ENCODE peak calls at places on chromosomes 11 and 22, in nine cellular contexts. One of them, this sample, is unnamed.

GRCh38 chr11:8867035-8867434 is 44.0 kb upstream of the AKIP1 start:
- DNase-seq in T follicular helper cell: no peak
- DNase-seq in GM20000: no peak
- DNase-seq in HEK293T: no peak
- DNase-seq in activated T-cell treated with anti-CD3 and anti-CD28 coated beads, Interleukin-2, amount 50 U/mL, for 72 hours: no peak
- DNase-seq in stimulated activated CD8-positive, alpha-beta memory T cell treated with anti-CD3 and anti-CD28 coated beads, Interleukin-7, amount 100 ng/mL, for 1 hour: no peak
- DNase-seq in OCI-M1: no peak
- DNase-seq in GM04504: no peak
- DNase-seq in spleen: no peak
- DNase-seq in this sample: no peak

GRCh38 chr11:63610604-63611394 is 3.4 kb downstream of the PLAAT3 start:
- DNase-seq in T follicular helper cell: no peak
- DNase-seq in GM20000: no peak
- DNase-seq in HEK293T: no peak
- DNase-seq in activated T-cell treated with anti-CD3 and anti-CD28 coated beads, Interleukin-2, amount 50 U/mL, for 72 hours: no peak
- DNase-seq in stimulated activated CD8-positive, alpha-beta memory T cell treated with anti-CD3 and anti-CD28 coated beads, Interleukin-7, amount 100 ng/mL, for 1 hour: no peak
- DNase-seq in OCI-M1: no peak
- DNase-seq in GM04504: no peak
- DNase-seq in spleen: no peak
- DNase-seq in this sample: no peak

GRCh38 chr22:30104501-30105156 is 24.4 kb downstream of the HORMAD2 start:
- DNase-seq in T follicular helper cell: no peak
- DNase-seq in GM20000: no peak
- DNase-seq in HEK293T: no peak
- DNase-seq in activated T-cell treated with anti-CD3 and anti-CD28 coated beads, Interleukin-2, amount 50 U/mL, for 72 hours: no peak
- DNase-seq in stimulated activated CD8-positive, alpha-beta memory T cell treated with anti-CD3 and anti-CD28 coated beads, Interleukin-7, amount 100 ng/mL, for 1 hour: no peak
- DNase-seq in OCI-M1: no peak
- DNase-seq in GM04504: no peak
- DNase-seq in spleen: no peak
- DNase-seq in this sample: no peak

GRCh38 chr22:37982938-37983859 is 1.2 kb downstream of the SOX10 start:
- DNase-seq in T follicular helper cell: no peak
- DNase-seq in GM20000: no peak
- DNase-seq in HEK293T: no peak
- DNase-seq in activated T-cell treated with anti-CD3 and anti-CD28 coated beads, Interleukin-2, amount 50 U/mL, for 72 hours: no peak
- DNase-seq in stimulated activated CD8-positive, alpha-beta memory T cell treated with anti-CD3 and anti-CD28 coated beads, Interleukin-7, amount 100 ng/mL, for 1 hour: no peak
- DNase-seq in OCI-M1: no peak
- DNase-seq in GM04504: no peak
- DNase-seq in spleen: no peak
- DNase-seq in this sample: no peak

GRCh38 chr11:69157156-69157821 is 1.6 kb downstream of the SMIM38 start:
- DNase-seq in T follicular helper cell: no peak
- DNase-seq in GM20000: peak; percentile 78
- DNase-seq in HEK293T: no peak
- DNase-seq in activated T-cell treated with anti-CD3 and anti-CD28 coated beads, Interleukin-2, amount 50 U/mL, for 72 hours: no peak
- DNase-seq in stimulated activated CD8-positive, alpha-beta memory T cell treated with anti-CD3 and anti-CD28 coated beads, Interleukin-7, amount 100 ng/mL, for 1 hour: no peak
- DNase-seq in OCI-M1: no peak
- DNase-seq in GM04504: no peak
- DNase-seq in spleen: peak; percentile 66
- DNase-seq in this sample: no peak

GRCh38 chr11:105137286-105137685 is 2.3 kb downstream of the CARD18 start:
- DNase-seq in T follicular helper cell: no peak
- DNase-seq in GM20000: no peak
- DNase-seq in HEK293T: no peak
- DNase-seq in activated T-cell treated with anti-CD3 and anti-CD28 coated beads, Interleukin-2, amount 50 U/mL, for 72 hours: no peak
- DNase-seq in stimulated activated CD8-positive, alpha-beta memory T cell treated with anti-CD3 and anti-CD28 coated beads, Interleukin-7, amount 100 ng/mL, for 1 hour: no peak
- DNase-seq in OCI-M1: no peak
- DNase-seq in GM04504: no peak
- DNase-seq in spleen: no peak
- DNase-seq in this sample: no peak

GRCh38 chr11:47242596-47243192 is 5.9 kb downstream of the ACP2 start:
- DNase-seq in T follicular helper cell: no peak
- DNase-seq in GM20000: no peak
- DNase-seq in HEK293T: no peak
- DNase-seq in activated T-cell treated with anti-CD3 and anti-CD28 coated beads, Interleukin-2, amount 50 U/mL, for 72 hours: no peak
- DNase-seq in stimulated activated CD8-positive, alpha-beta memory T cell treated with anti-CD3 and anti-CD28 coated beads, Interleukin-7, amount 100 ng/mL, for 1 hour: no peak
- DNase-seq in OCI-M1: no peak
- DNase-seq in GM04504: no peak
- DNase-seq in spleen: peak; percentile 76
- DNase-seq in this sample: no peak

GRCh38 chr11:70631624-70632047 is 233.3 kb downstream of the CTTN start:
- DNase-seq in T follicular helper cell: no peak
- DNase-seq in GM20000: no peak
- DNase-seq in HEK293T: no peak
- DNase-seq in activated T-cell treated with anti-CD3 and anti-CD28 coated beads, Interleukin-2, amount 50 U/mL, for 72 hours: no peak
- DNase-seq in stimulated activated CD8-positive, alpha-beta memory T cell treated with anti-CD3 and anti-CD28 coated beads, Interleukin-7, amount 100 ng/mL, for 1 hour: no peak
- DNase-seq in OCI-M1: no peak
- DNase-seq in GM04504: no peak
- DNase-seq in spleen: no peak
- DNase-seq in this sample: no peak

GRCh38 chr22:48331691-48332220 is 1495.9 kb downstream of the BRD1 start:
- DNase-seq in T follicular helper cell: no peak
- DNase-seq in GM20000: no peak
- DNase-seq in HEK293T: no peak
- DNase-seq in activated T-cell treated with anti-CD3 and anti-CD28 coated beads, Interleukin-2, amount 50 U/mL, for 72 hours: no peak
- DNase-seq in stimulated activated CD8-positive, alpha-beta memory T cell treated with anti-CD3 and anti-CD28 coated beads, Interleukin-7, amount 100 ng/mL, for 1 hour: no peak
- DNase-seq in OCI-M1: no peak
- DNase-seq in GM04504: no peak
- DNase-seq in spleen: no peak
- DNase-seq in this sample: no peak

GRCh38 chr22:29105468-29105867 is 32.6 kb downstream of the KREMEN1 start:
- DNase-seq in T follicular helper cell: no peak
- DNase-seq in GM20000: no peak
- DNase-seq in HEK293T: no peak
- DNase-seq in activated T-cell treated with anti-CD3 and anti-CD28 coated beads, Interleukin-2, amount 50 U/mL, for 72 hours: no peak
- DNase-seq in stimulated activated CD8-positive, alpha-beta memory T cell treated with anti-CD3 and anti-CD28 coated beads, Interleukin-7, amount 100 ng/mL, for 1 hour: no peak
- DNase-seq in OCI-M1: no peak
- DNase-seq in GM04504: no peak
- DNase-seq in spleen: no peak
- DNase-seq in this sample: no peak

GRCh38 chr11:126585388-126586302 is 230.2 kb downstream of the ST3GAL4 start:
- DNase-seq in T follicular helper cell: no peak
- DNase-seq in GM20000: no peak
- DNase-seq in HEK293T: peak; percentile 60
- DNase-seq in activated T-cell treated with anti-CD3 and anti-CD28 coated beads, Interleukin-2, amount 50 U/mL, for 72 hours: no peak
- DNase-seq in stimulated activated CD8-positive, alpha-beta memory T cell treated with anti-CD3 and anti-CD28 coated beads, Interleukin-7, amount 100 ng/mL, for 1 hour: no peak
- DNase-seq in OCI-M1: peak; percentile 32
- DNase-seq in GM04504: peak; percentile 84
- DNase-seq in spleen: peak; percentile 68
- DNase-seq in this sample: no peak

GRCh38 chr11:78809931-78810481 is 235.3 kb upstream of the NARS2 start:
- DNase-seq in T follicular helper cell: no peak
- DNase-seq in GM20000: no peak
- DNase-seq in HEK293T: no peak
- DNase-seq in activated T-cell treated with anti-CD3 and anti-CD28 coated beads, Interleukin-2, amount 50 U/mL, for 72 hours: no peak
- DNase-seq in stimulated activated CD8-positive, alpha-beta memory T cell treated with anti-CD3 and anti-CD28 coated beads, Interleukin-7, amount 100 ng/mL, for 1 hour: no peak
- DNase-seq in OCI-M1: no peak
- DNase-seq in GM04504: no peak
- DNase-seq in spleen: no peak
- DNase-seq in this sample: no peak

GRCh38 chr11:75160328-75160757 is 9.4 kb downstream of the SLCO2B1 start:
- DNase-seq in T follicular helper cell: no peak
- DNase-seq in GM20000: no peak
- DNase-seq in HEK293T: no peak
- DNase-seq in activated T-cell treated with anti-CD3 and anti-CD28 coated beads, Interleukin-2, amount 50 U/mL, for 72 hours: no peak
- DNase-seq in stimulated activated CD8-positive, alpha-beta memory T cell treated with anti-CD3 and anti-CD28 coated beads, Interleukin-7, amount 100 ng/mL, for 1 hour: no peak
- DNase-seq in OCI-M1: peak; percentile 48
- DNase-seq in GM04504: no peak
- DNase-seq in spleen: no peak
- DNase-seq in this sample: no peak

GRCh38 chr11:127931811-127932210 is 655.5 kb downstream of the ETS1 start:
- DNase-seq in T follicular helper cell: no peak
- DNase-seq in GM20000: no peak
- DNase-seq in HEK293T: no peak
- DNase-seq in activated T-cell treated with anti-CD3 and anti-CD28 coated beads, Interleukin-2, amount 50 U/mL, for 72 hours: no peak
- DNase-seq in stimulated activated CD8-positive, alpha-beta memory T cell treated with anti-CD3 and anti-CD28 coated beads, Interleukin-7, amount 100 ng/mL, for 1 hour: no peak
- DNase-seq in OCI-M1: no peak
- DNase-seq in GM04504: no peak
- DNase-seq in spleen: no peak
- DNase-seq in this sample: no peak

GRCh38 chr11:76237914-76238313 is 31.6 kb upstream of the WNT11 start:
- DNase-seq in T follicular helper cell: no peak
- DNase-seq in GM20000: no peak
- DNase-seq in HEK293T: peak; percentile 32
- DNase-seq in activated T-cell treated with anti-CD3 and anti-CD28 coated beads, Interleukin-2, amount 50 U/mL, for 72 hours: no peak
- DNase-seq in stimulated activated CD8-positive, alpha-beta memory T cell treated with anti-CD3 and anti-CD28 coated beads, Interleukin-7, amount 100 ng/mL, for 1 hour: no peak
- DNase-seq in OCI-M1: peak; percentile 91
- DNase-seq in GM04504: no peak
- DNase-seq in spleen: no peak
- DNase-seq in this sample: no peak

GRCh38 chr11:91859666-91860065 is 365.0 kb upstream of the FAT3 start:
- DNase-seq in T follicular helper cell: no peak
- DNase-seq in GM20000: no peak
- DNase-seq in HEK293T: no peak
- DNase-seq in activated T-cell treated with anti-CD3 and anti-CD28 coated beads, Interleukin-2, amount 50 U/mL, for 72 hours: no peak
- DNase-seq in stimulated activated CD8-positive, alpha-beta memory T cell treated with anti-CD3 and anti-CD28 coated beads, Interleukin-7, amount 100 ng/mL, for 1 hour: no peak
- DNase-seq in OCI-M1: no peak
- DNase-seq in GM04504: no peak
- DNase-seq in spleen: no peak
- DNase-seq in this sample: no peak

GRCh38 chr22:46377566-46378498 is 42.3 kb downstream of the TRMU start:
- DNase-seq in T follicular helper cell: no peak
- DNase-seq in GM20000: no peak
- DNase-seq in HEK293T: no peak
- DNase-seq in activated T-cell treated with anti-CD3 and anti-CD28 coated beads, Interleukin-2, amount 50 U/mL, for 72 hours: no peak
- DNase-seq in stimulated activated CD8-positive, alpha-beta memory T cell treated with anti-CD3 and anti-CD28 coated beads, Interleukin-7, amount 100 ng/mL, for 1 hour: no peak
- DNase-seq in OCI-M1: peak; percentile 49
- DNase-seq in GM04504: no peak
- DNase-seq in spleen: no peak
- DNase-seq in this sample: no peak

GRCh38 chr11:118046051-118046963 is 30.6 kb upstream of the TMPRSS4 start:
- DNase-seq in T follicular helper cell: peak; percentile 27
- DNase-seq in GM20000: peak; percentile 40
- DNase-seq in HEK293T: no peak
- DNase-seq in activated T-cell treated with anti-CD3 and anti-CD28 coated beads, Interleukin-2, amount 50 U/mL, for 72 hours: peak; percentile 57
- DNase-seq in stimulated activated CD8-positive, alpha-beta memory T cell treated with anti-CD3 and anti-CD28 coated beads, Interleukin-7, amount 100 ng/mL, for 1 hour: no peak
- DNase-seq in OCI-M1: peak; percentile 35
- DNase-seq in GM04504: no peak
- DNase-seq in spleen: no peak
- DNase-seq in this sample: peak; percentile 60

GRCh38 chr11:72658989-72659640 is 15.1 kb downstream of the PDE2A start:
- DNase-seq in T follicular helper cell: no peak
- DNase-seq in GM20000: no peak
- DNase-seq in HEK293T: no peak
- DNase-seq in activated T-cell treated with anti-CD3 and anti-CD28 coated beads, Interleukin-2, amount 50 U/mL, for 72 hours: no peak
- DNase-seq in stimulated activated CD8-positive, alpha-beta memory T cell treated with anti-CD3 and anti-CD28 coated beads, Interleukin-7, amount 100 ng/mL, for 1 hour: no peak
- DNase-seq in OCI-M1: no peak
- DNase-seq in GM04504: no peak
- DNase-seq in spleen: no peak
- DNase-seq in this sample: no peak

GRCh38 chr11:330307-330693 is 9.6 kb upstream of the IFITM3 start:
- DNase-seq in T follicular helper cell: no peak
- DNase-seq in GM20000: no peak
- DNase-seq in HEK293T: no peak
- DNase-seq in activated T-cell treated with anti-CD3 and anti-CD28 coated beads, Interleukin-2, amount 50 U/mL, for 72 hours: no peak
- DNase-seq in stimulated activated CD8-positive, alpha-beta memory T cell treated with anti-CD3 and anti-CD28 coated beads, Interleukin-7, amount 100 ng/mL, for 1 hour: no peak
- DNase-seq in OCI-M1: no peak
- DNase-seq in GM04504: no peak
- DNase-seq in spleen: peak; percentile 82
- DNase-seq in this sample: no peak

GRCh38 chr22:46159777-46160176 is 9.5 kb downstream of the PPARA start:
- DNase-seq in T follicular helper cell: no peak
- DNase-seq in GM20000: no peak
- DNase-seq in HEK293T: no peak
- DNase-seq in activated T-cell treated with anti-CD3 and anti-CD28 coated beads, Interleukin-2, amount 50 U/mL, for 72 hours: no peak
- DNase-seq in stimulated activated CD8-positive, alpha-beta memory T cell treated with anti-CD3 and anti-CD28 coated beads, Interleukin-7, amount 100 ng/mL, for 1 hour: no peak
- DNase-seq in OCI-M1: no peak
- DNase-seq in GM04504: no peak
- DNase-seq in spleen: no peak
- DNase-seq in this sample: no peak

GRCh38 chr11:129375731-129376657 is at the start of gene BARX2:
- DNase-seq in T follicular helper cell: no peak
- DNase-seq in GM20000: peak; percentile 55
- DNase-seq in HEK293T: peak; percentile 59
- DNase-seq in activated T-cell treated with anti-CD3 and anti-CD28 coated beads, Interleukin-2, amount 50 U/mL, for 72 hours: peak; percentile 63
- DNase-seq in stimulated activated CD8-positive, alpha-beta memory T cell treated with anti-CD3 and anti-CD28 coated beads, Interleukin-7, amount 100 ng/mL, for 1 hour: no peak
- DNase-seq in OCI-M1: no peak
- DNase-seq in GM04504: peak; percentile 22
- DNase-seq in spleen: no peak
- DNase-seq in this sample: no peak

GRCh38 chr11:126348806-126349582 is 6.5 kb upstream of the ST3GAL4 start:
- DNase-seq in T follicular helper cell: no peak
- DNase-seq in GM20000: no peak
- DNase-seq in HEK293T: no peak
- DNase-seq in activated T-cell treated with anti-CD3 and anti-CD28 coated beads, Interleukin-2, amount 50 U/mL, for 72 hours: no peak
- DNase-seq in stimulated activated CD8-positive, alpha-beta memory T cell treated with anti-CD3 and anti-CD28 coated beads, Interleukin-7, amount 100 ng/mL, for 1 hour: no peak
- DNase-seq in OCI-M1: no peak
- DNase-seq in GM04504: no peak
- DNase-seq in spleen: peak; percentile 66
- DNase-seq in this sample: no peak

GRCh38 chr11:57269580-57270021 is 32.6 kb upstream of the APLNR start:
- DNase-seq in T follicular helper cell: no peak
- DNase-seq in GM20000: no peak
- DNase-seq in HEK293T: no peak
- DNase-seq in activated T-cell treated with anti-CD3 and anti-CD28 coated beads, Interleukin-2, amount 50 U/mL, for 72 hours: no peak
- DNase-seq in stimulated activated CD8-positive, alpha-beta memory T cell treated with anti-CD3 and anti-CD28 coated beads, Interleukin-7, amount 100 ng/mL, for 1 hour: no peak
- DNase-seq in OCI-M1: no peak
- DNase-seq in GM04504: no peak
- DNase-seq in spleen: peak; percentile 78
- DNase-seq in this sample: no peak

GRCh38 chr11:45106006-45106405 is 40.4 kb upstream of the PRDM11 start:
- DNase-seq in T follicular helper cell: no peak
- DNase-seq in GM20000: no peak
- DNase-seq in HEK293T: no peak
- DNase-seq in activated T-cell treated with anti-CD3 and anti-CD28 coated beads, Interleukin-2, amount 50 U/mL, for 72 hours: no peak
- DNase-seq in stimulated activated CD8-positive, alpha-beta memory T cell treated with anti-CD3 and anti-CD28 coated beads, Interleukin-7, amount 100 ng/mL, for 1 hour: no peak
- DNase-seq in OCI-M1: no peak
- DNase-seq in GM04504: no peak
- DNase-seq in spleen: no peak
- DNase-seq in this sample: no peak

GRCh38 chr11:69640995-69641581 is at the start of gene CCND1:
- DNase-seq in T follicular helper cell: peak; percentile 8
- DNase-seq in GM20000: peak; percentile 84
- DNase-seq in HEK293T: peak; percentile 79
- DNase-seq in activated T-cell treated with anti-CD3 and anti-CD28 coated beads, Interleukin-2, amount 50 U/mL, for 72 hours: peak; percentile 46
- DNase-seq in stimulated activated CD8-positive, alpha-beta memory T cell treated with anti-CD3 and anti-CD28 coated beads, Interleukin-7, amount 100 ng/mL, for 1 hour: no peak
- DNase-seq in OCI-M1: peak; percentile 100
- DNase-seq in GM04504: peak; percentile 82
- DNase-seq in spleen: peak; percentile 87
- DNase-seq in this sample: no peak

GRCh38 chr22:29782061-29782845 is 15.1 kb downstream of the UQCR10 start:
- DNase-seq in T follicular helper cell: no peak
- DNase-seq in GM20000: no peak
- DNase-seq in HEK293T: no peak
- DNase-seq in activated T-cell treated with anti-CD3 and anti-CD28 coated beads, Interleukin-2, amount 50 U/mL, for 72 hours: no peak
- DNase-seq in stimulated activated CD8-positive, alpha-beta memory T cell treated with anti-CD3 and anti-CD28 coated beads, Interleukin-7, amount 100 ng/mL, for 1 hour: no peak
- DNase-seq in OCI-M1: no peak
- DNase-seq in GM04504: no peak
- DNase-seq in spleen: no peak
- DNase-seq in this sample: no peak

GRCh38 chr11:17405232-17406005 is 17.0 kb upstream of the KCNJ11 start:
- DNase-seq in T follicular helper cell: no peak
- DNase-seq in GM20000: no peak
- DNase-seq in HEK293T: no peak
- DNase-seq in activated T-cell treated with anti-CD3 and anti-CD28 coated beads, Interleukin-2, amount 50 U/mL, for 72 hours: no peak
- DNase-seq in stimulated activated CD8-positive, alpha-beta memory T cell treated with anti-CD3 and anti-CD28 coated beads, Interleukin-7, amount 100 ng/mL, for 1 hour: no peak
- DNase-seq in OCI-M1: peak; percentile 64
- DNase-seq in GM04504: peak; percentile 62
- DNase-seq in spleen: peak; percentile 84
- DNase-seq in this sample: no peak

GRCh38 chr22:18110194-18110943 is at the start of gene TUBA8:
- DNase-seq in T follicular helper cell: no peak
- DNase-seq in GM20000: peak; percentile 66
- DNase-seq in HEK293T: no peak
- DNase-seq in activated T-cell treated with anti-CD3 and anti-CD28 coated beads, Interleukin-2, amount 50 U/mL, for 72 hours: peak; percentile 61
- DNase-seq in stimulated activated CD8-positive, alpha-beta memory T cell treated with anti-CD3 and anti-CD28 coated beads, Interleukin-7, amount 100 ng/mL, for 1 hour: no peak
- DNase-seq in OCI-M1: no peak
- DNase-seq in GM04504: no peak
- DNase-seq in spleen: peak; percentile 77
- DNase-seq in this sample: no peak

GRCh38 chr11:50088231-50088630 is 55.6 kb downstream of the OR4C45 start:
- DNase-seq in T follicular helper cell: no peak
- DNase-seq in GM20000: no peak
- DNase-seq in HEK293T: no peak
- DNase-seq in activated T-cell treated with anti-CD3 and anti-CD28 coated beads, Interleukin-2, amount 50 U/mL, for 72 hours: no peak
- DNase-seq in stimulated activated CD8-positive, alpha-beta memory T cell treated with anti-CD3 and anti-CD28 coated beads, Interleukin-7, amount 100 ng/mL, for 1 hour: no peak
- DNase-seq in OCI-M1: no peak
- DNase-seq in GM04504: no peak
- DNase-seq in spleen: no peak
- DNase-seq in this sample: no peak

GRCh38 chr11:69816671-69817070 is 2.5 kb downstream of the FGF3 start:
- DNase-seq in T follicular helper cell: no peak
- DNase-seq in GM20000: no peak
- DNase-seq in HEK293T: no peak
- DNase-seq in activated T-cell treated with anti-CD3 and anti-CD28 coated beads, Interleukin-2, amount 50 U/mL, for 72 hours: no peak
- DNase-seq in stimulated activated CD8-positive, alpha-beta memory T cell treated with anti-CD3 and anti-CD28 coated beads, Interleukin-7, amount 100 ng/mL, for 1 hour: no peak
- DNase-seq in OCI-M1: no peak
- DNase-seq in GM04504: no peak
- DNase-seq in spleen: no peak
- DNase-seq in this sample: no peak